ENCODE peak calls at places on chromosomes 11 and 22, in nine cellular contexts. M is HFF-Myc, E is epithelial cell of esophagus, N is thyroid gland, Q is heart right ventricle, J is aorta, Y is SK-N-SH, O is thoracic aorta, W is hepatocyte. F is an unnamed sample.

GRCh38 chr11:60780065-60780464 is 5.1 kb upstream of the MS4A10 start:
- DNase-seq in M (no peak), E (no peak), N (no peak), Q (no peak), J (no peak), Y (no peak), O (no peak), W (no peak), F (no peak)

GRCh38 chr22:20254975-20255946 is 12.9 kb downstream of the RTN4R start:
- DNase-seq in M (no peak), E (no peak), N (no peak), Q (no peak), J (no peak), Y (peak; percentile 57), O (no peak), W (no peak), F (no peak)

GRCh38 chr11:59463176-59463575 is 6.4 kb downstream of the OR4D6 start:
- DNase-seq in M (no peak), E (no peak), N (peak; percentile 11), Q (no peak), J (no peak), Y (no peak), O (no peak), W (no peak), F (no peak)

GRCh38 chr11:14179126-14179820 is 179.7 kb downstream of the RRAS2 start:
- DNase-seq in M (peak; percentile 38), E (no peak), N (no peak), Q (no peak), J (no peak), Y (no peak), O (no peak), W (peak; percentile 11), F (no peak)

GRCh38 chr11:64723117-64723906 is at the start of gene NRXN2:
- DNase-seq in M (peak; percentile 12), E (peak; percentile 89), N (peak; percentile 79), Q (peak; percentile 88), J (peak; percentile 91), Y (peak; percentile 97), O (peak; percentile 35), W (peak; percentile 90), F (peak; percentile 80)

GRCh38 chr11:8297781-8298440 is 34.2 kb upstream of the LMO1 start:
- DNase-seq in M (no peak), E (no peak), N (no peak), Q (no peak), J (no peak), Y (no peak), O (no peak), W (no peak), F (no peak)

GRCh38 chr11:44773351-44773965 is 46.7 kb downstream of the TSPAN18 start:
- DNase-seq in M (no peak), E (no peak), N (no peak), Q (no peak), J (no peak), Y (no peak), O (no peak), W (no peak), F (no peak)

GRCh38 chr11:64211181-64211872 is 4.8 kb downstream of the FERMT3 start:
- DNase-seq in M (no peak), E (no peak), N (no peak), Q (no peak), J (no peak), Y (peak; percentile 26), O (no peak), W (no peak), F (no peak)

GRCh38 chr22:50274311-50274710 is 4.1 kb upstream of the MAPK11 start:
- DNase-seq in M (no peak), E (peak; percentile 65), N (peak; percentile 73), Q (peak; percentile 48), J (no peak), Y (peak; percentile 90), O (no peak), W (peak; percentile 79), F (no peak)

GRCh38 chr11:8826145-8826786 is 84.7 kb upstream of the AKIP1 start:
- DNase-seq in M (no peak), E (peak; percentile 53), N (no peak), Q (no peak), J (no peak), Y (no peak), O (no peak), W (peak; percentile 45), F (no peak)

GRCh38 chr22:37553725-37554124 is 6.6 kb upstream of the CDC42EP1 start:
- DNase-seq in M (no peak), E (no peak), N (no peak), Q (no peak), J (no peak), Y (peak; percentile 12), O (no peak), W (no peak), F (no peak)

GRCh38 chr11:33777906-33778305 is 3.6 kb upstream of the FBXO3 start:
- DNase-seq in M (no peak), E (no peak), N (no peak), Q (no peak), J (no peak), Y (no peak), O (no peak), W (no peak), F (no peak)

GRCh38 chr11:131980199-131980598 is 609.8 kb downstream of the NTM start:
- DNase-seq in M (no peak), E (no peak), N (no peak), Q (no peak), J (no peak), Y (peak; percentile 13), O (no peak), W (no peak), F (no peak)

GRCh38 chr22:46064966-46065666 is 85.2 kb upstream of the PPARA start:
- DNase-seq in M (no peak), E (no peak), N (no peak), Q (no peak), J (peak; percentile 39), Y (no peak), O (no peak), W (no peak), F (no peak)
- H3K4me3 ChIP-seq in M (no peak overlapping the region), E (peak overlapping the region; percentile 14), N (no peak overlapping the region), Q (peak overlapping the region; percentile 92), J (peak overlapping the region; percentile 28), Y (peak overlapping the region; percentile 38), O (peak overlapping the region; percentile 90), W (no peak overlapping the region), F (no peak overlapping the region)

DNA sequence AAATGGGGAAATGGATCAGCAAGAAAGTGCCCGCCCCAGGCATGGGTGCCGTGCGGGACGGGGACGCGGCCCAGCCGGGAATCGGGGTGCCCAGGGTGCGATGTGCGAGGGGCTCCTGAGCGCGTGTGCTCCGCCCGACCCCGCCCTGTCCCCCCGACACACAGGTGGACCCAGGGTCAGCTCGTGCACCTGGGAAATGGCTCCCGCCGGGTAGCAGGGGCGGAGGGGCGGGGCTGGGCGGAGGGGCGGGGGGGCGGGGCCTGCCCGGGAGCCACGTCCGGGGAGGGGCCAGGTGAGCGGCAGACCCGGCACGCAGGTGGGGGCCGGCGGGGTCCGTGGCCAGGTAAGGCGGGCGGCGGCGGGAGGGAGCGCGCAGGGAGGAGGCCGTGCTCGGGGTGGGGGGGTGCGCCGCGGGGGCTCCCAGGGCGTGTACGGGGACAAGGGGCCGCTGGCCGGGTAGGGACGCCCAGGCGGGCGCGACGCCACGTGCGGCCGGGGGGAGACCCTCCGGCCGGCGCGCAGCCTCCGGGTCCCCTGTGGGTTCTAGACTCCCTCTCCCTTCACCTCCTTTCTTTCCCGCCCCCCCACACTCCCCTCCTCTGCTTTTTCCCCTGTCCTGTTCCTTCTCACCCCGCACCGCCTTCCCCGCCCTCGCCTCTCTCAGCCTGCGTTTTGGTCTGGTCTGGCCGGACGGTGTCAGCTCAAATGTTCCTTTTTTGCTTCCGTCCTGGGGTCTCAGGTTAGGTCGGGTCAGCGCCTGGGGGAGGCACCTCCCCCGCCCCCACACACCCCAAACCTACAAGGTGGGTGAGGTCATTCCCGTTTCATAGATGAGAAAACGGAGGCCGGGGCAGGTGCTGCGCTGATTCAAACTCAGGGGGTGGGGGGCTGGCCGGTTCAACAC is at the start of gene ARHGAP8:
- DNase-seq in M (no peak), E (peak; percentile 53), N (peak; percentile 77), Q (no peak), J (no peak), Y (peak; percentile 74), O (no peak), W (peak; percentile 86), F (peak; percentile 38)
- H3K4me3 ChIP-seq in M (no peak within 1 kb of the TSS), E (peak within 1 kb of the TSS; percentile 70), N (peak within 1 kb of the TSS; percentile 45), Q (no peak within 1 kb of the TSS), J (no peak within 1 kb of the TSS), Y (peak within 1 kb of the TSS; percentile 2), O (peak within 1 kb of the TSS; percentile 23), W (peak within 1 kb of the TSS; percentile 57), F (peak within 1 kb of the TSS; percentile 33)

DNA sequence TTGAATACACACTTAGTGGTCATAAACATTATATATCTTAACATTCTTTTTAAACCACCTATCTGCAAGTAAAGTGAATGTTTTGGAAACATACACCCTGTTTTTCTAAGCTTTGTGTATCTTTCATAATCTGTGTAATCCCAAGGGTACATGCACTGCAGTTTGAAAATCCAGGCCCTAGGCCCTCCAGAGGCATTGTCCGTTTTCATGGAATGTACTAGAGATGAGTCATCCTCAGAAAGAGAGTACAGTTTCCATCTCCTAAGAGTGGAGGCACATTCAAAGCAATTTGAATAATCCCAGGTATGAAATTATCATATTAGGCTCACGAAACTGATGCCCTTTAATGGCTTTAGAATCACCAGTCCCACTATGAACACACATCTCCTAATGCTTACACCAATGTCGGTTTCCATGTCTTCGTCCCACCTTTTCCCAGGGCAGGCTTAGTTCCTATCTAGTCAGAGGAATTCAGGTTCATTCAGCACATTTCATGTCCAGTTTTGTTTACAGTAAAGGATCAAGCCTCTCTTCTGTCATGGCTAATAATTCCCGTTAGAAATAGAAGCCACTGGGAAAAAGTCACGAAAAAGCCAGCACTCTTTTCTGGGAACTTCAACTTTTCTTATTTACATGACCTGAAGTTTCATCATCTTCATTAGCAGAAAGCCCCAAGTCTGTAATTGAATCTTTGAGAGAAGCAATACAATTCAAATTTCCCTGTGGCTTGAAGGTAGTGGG is 39.5 kb upstream of the CD44 start:
- DNase-seq in M (no peak), E (peak; percentile 33), N (no peak), Q (no peak), J (no peak), Y (no peak), O (no peak), W (no peak), F (no peak)
- H3K4me3 ChIP-seq in M (no peak overlapping the region), E (no peak overlapping the region), N (no peak overlapping the region), Q (no peak overlapping the region), J (no peak overlapping the region), Y (no peak overlapping the region), O (no peak overlapping the region), W (no peak overlapping the region), F (no peak overlapping the region)

GRCh38 chr22:30195245-30196140 is 51.1 kb downstream of the LIF start:
- DNase-seq in M (no peak), E (no peak), N (peak; percentile 72), Q (no peak), J (no peak), Y (no peak), O (no peak), W (no peak), F (no peak)

GRCh38 chr22:30196867-30197336 is 49.7 kb downstream of the LIF start:
- DNase-seq in M (no peak), E (no peak), N (no peak), Q (no peak), J (no peak), Y (no peak), O (no peak), W (no peak), F (no peak)

GRCh38 chr22:30198152-30198845 is 48.3 kb downstream of the LIF start:
- DNase-seq in M (no peak), E (no peak), N (peak; percentile 74), Q (no peak), J (no peak), Y (no peak), O (no peak), W (no peak), F (no peak)

GRCh38 chr22:30197389-30197788 is 49.2 kb downstream of the LIF start:
- DNase-seq in M (no peak), E (no peak), N (no peak), Q (no peak), J (no peak), Y (no peak), O (no peak), W (no peak), F (no peak)

GRCh38 chr22:30196141-30196866 is 50.3 kb downstream of the LIF start:
- DNase-seq in M (peak; percentile 98), E (peak; percentile 99), N (peak; percentile 75), Q (peak; percentile 74), J (peak; percentile 87), Y (no peak), O (peak; percentile 63), W (peak; percentile 91), F (peak; percentile 81)
- H3K4me3 ChIP-seq in M (peak overlapping the region; percentile 8), E (peak overlapping the region; percentile 17), N (no peak overlapping the region), Q (peak overlapping the region; percentile 13), J (no peak overlapping the region), Y (no peak overlapping the region), O (peak overlapping the region; percentile 30), W (no peak overlapping the region), F (no peak overlapping the region)

F was measured in lung.